ENCODE peak calls at places on chromosomes 1 and 21, in eight cellular contexts. Q is pancreas, A is gastrocnemius medialis, J is heart left ventricle, Z is Panc1, G is left lung, X is A549, B is mucosa of descending colon. K is an unnamed sample. For H3K4me1, the result is how much of the 10 kb centered on the place peaks cover.

GRCh38 chr1:25095635-25096200 is 136.6 kb downstream of the SYF2 start:
- ATAC-seq in Q (no peak), A (no peak), J (no peak), Z (no peak), G (no peak), X (no peak), B (peak), K (no peak)

GRCh38 chr1:47986741-47987140 is 10.4 kb downstream of the TRABD2B start:
- ATAC-seq in Q (peak), A (no peak), J (peak), Z (no peak), G (peak), X (no peak), B (peak), K (peak)

GRCh38 chr1:84434081-84434755 is 35.9 kb downstream of the DNASE2B start:
- ATAC-seq in Q (no peak), A (no peak), J (no peak), Z (peak), G (no peak), X (no peak), B (no peak), K (no peak)

GRCh38 chr1:109243860-109244552 is 5.3 kb upstream of the CELSR2 start:
- ATAC-seq in Q (no peak), A (peak), J (no peak), Z (no peak), G (no peak), X (no peak), B (no peak), K (no peak)

GRCh38 chr1:225886159-225887029 is 2.6 kb downstream of the LEFTY1 start:
- ATAC-seq in Q (no peak), A (no peak), J (no peak), Z (no peak), G (no peak), X (no peak), B (no peak), K (no peak)

GRCh38 chr1:119318466-119319309 is 49.9 kb upstream of the HAO2 start:
- ATAC-seq in Q (no peak), A (no peak), J (no peak), Z (no peak), G (no peak), X (no peak), B (no peak), K (no peak)

GRCh38 chr21:38037416-38037815 is 121.2 kb upstream of the KCNJ6 start:
- ATAC-seq in Q (no peak), A (no peak), J (no peak), Z (no peak), G (no peak), X (peak), B (no peak), K (no peak)

GRCh38 chr1:2284932-2285331 is 56.8 kb downstream of the SKI start:
- ATAC-seq in Q (no peak), A (peak), J (peak), Z (no peak), G (no peak), X (no peak), B (no peak), K (no peak)

GRCh38 chr1:110094931-110095654 is 17.1 kb upstream of the UBL4B start:
- ATAC-seq in Q (no peak), A (no peak), J (no peak), Z (no peak), G (no peak), X (no peak), B (no peak), K (no peak)

GRCh38 chr1:212514056-212514614 is 81.4 kb downstream of the NENF start:
- ATAC-seq in Q (peak), A (no peak), J (peak), Z (peak), G (peak), X (peak), B (peak), K (peak)

GRCh38 chr21:43603230-43603626 is 56.1 kb downstream of the HSF2BP start:
- ATAC-seq in Q (peak), A (peak), J (peak), Z (no peak), G (peak), X (peak), B (peak), K (peak)

GRCh38 chr1:174008261-174008660 is 13.9 kb downstream of the RC3H1 start:
- ATAC-seq in Q (no peak), A (peak), J (no peak), Z (no peak), G (no peak), X (no peak), B (no peak), K (no peak)

GRCh38 chr21:42518216-42518615 is 4.6 kb downstream of the SLC37A1 start:
- ATAC-seq in Q (no peak), A (peak), J (no peak), Z (peak), G (no peak), X (peak), B (peak), K (no peak)
- H3K4me1 ChIP-seq in Q (under half), A (under half), J (under half), Z (under half), G (under half), X (under half), B (under half), K (under half)

GRCh38 chr1:200775850-200776249 is 37.2 kb downstream of the CAMSAP2 start:
- ATAC-seq in Q (no peak), A (no peak), J (no peak), Z (no peak), G (no peak), X (no peak), B (no peak), K (peak)
- TF ChIP-seq CTCF in Q (no peak), A (no peak), J (no peak), Z (no peak), G (no peak), X (no peak), B (no peak), K (no peak)

DNA sequence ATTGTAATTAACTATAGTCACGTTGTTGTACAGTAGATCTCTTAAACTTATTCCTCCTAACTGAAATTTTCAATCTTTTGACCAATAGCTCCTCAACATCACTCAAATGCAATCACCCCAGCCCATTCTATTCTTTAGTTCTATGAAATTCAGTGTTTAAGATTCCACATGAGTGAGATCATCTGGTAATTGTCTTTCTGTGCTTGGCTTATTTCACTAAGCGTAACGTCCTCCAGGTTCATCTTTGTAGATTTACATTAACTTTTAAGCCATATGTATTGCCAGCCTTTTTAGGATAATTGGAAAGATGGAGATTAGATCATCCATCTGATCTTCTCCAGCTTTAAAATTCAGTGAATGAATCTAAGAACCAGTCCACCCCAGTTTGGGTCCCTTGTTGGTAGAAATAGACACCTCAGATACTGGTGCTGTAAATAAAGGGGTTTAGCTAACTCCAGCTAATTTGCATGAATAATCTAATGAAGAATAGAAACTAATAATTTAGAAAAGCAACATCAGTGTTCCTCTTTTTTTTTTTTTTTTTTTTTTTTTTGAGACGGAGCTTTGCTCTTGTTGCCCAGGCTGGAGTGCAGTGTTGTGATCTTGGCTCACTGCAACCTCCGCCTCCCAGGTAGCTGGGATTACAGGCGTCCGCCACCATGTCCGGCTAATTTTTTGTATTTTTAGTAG is 7.0 kb downstream of the S100A10 start:
- ATAC-seq in Q (no peak), A (no peak), J (no peak), Z (no peak), G (no peak), X (no peak), B (no peak), K (no peak)
- H3K4me1 ChIP-seq in Q (under half), A (under half), J (under half), Z (half or more), G (under half), X (half or more), B (half or more), K (half or more)

GRCh38 chr1:152654110-152654509 is 9.1 kb upstream of the LCE2D start:
- ATAC-seq in Q (peak), A (no peak), J (no peak), Z (peak), G (peak), X (peak), B (peak), K (no peak)
- TF ChIP-seq CTCF in Q (no peak), A (no peak), J (peak), Z (peak), G (peak), X (peak), B (peak), K (no peak)

GRCh38 chr1:42951588-42951987 is 7.1 kb downstream of the SLC2A1 start:
- ATAC-seq in Q (no peak), A (no peak), J (no peak), Z (no peak), G (no peak), X (no peak), B (no peak), K (no peak)

GRCh38 chr1:42949312-42950145 is 9.1 kb downstream of the SLC2A1 start:
- ATAC-seq in Q (no peak), A (no peak), J (no peak), Z (no peak), G (peak), X (no peak), B (peak), K (no peak)

GRCh38 chr1:42950146-42950480 is 8.6 kb downstream of the SLC2A1 start:
- ATAC-seq in Q (no peak), A (no peak), J (no peak), Z (no peak), G (no peak), X (no peak), B (no peak), K (no peak)

GRCh38 chr1:42953182-42954180 is 5.2 kb downstream of the SLC2A1 start:
- ATAC-seq in Q (no peak), A (no peak), J (no peak), Z (no peak), G (no peak), X (no peak), B (no peak), K (no peak)

DNA sequence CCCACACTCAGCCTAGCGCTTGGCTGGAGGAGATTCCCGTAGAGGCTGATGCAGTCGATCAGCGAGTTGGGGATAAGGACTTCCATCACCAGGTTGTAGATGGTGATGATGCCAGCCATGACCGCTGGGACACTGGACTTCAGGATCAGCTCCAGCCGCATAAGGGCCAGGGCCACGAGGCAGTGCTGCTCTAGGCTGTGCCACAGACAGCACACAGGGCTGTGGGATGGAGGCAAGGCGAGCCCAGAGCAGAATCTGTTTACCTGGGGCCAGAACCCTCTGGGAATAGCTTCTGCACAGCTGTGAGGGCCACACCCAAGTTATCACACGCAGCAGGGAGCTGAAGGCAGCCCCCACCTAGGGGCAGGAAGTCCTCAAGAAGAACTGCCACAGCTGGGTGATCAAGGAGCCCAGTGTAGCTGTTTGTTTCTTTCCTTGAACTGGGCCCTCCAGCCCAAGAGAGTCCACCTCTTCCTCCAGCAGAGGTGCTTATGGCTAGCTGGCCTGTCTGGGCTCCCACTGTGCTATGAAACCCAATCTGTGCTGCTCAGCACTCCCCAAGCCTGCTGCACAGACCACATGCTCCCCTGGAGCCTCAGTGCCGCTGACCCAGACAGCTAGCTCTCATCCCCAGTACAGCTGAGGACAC is 6.2 kb downstream of the SLC2A1 start:
- ATAC-seq in Q (no peak), A (no peak), J (no peak), Z (peak), G (no peak), X (peak), B (peak), K (no peak)
- H3K4me1 ChIP-seq in Q (under half), A (under half), J (under half), Z (under half), G (under half), X (half or more), B (under half), K (under half)

GRCh38 chr1:195105773-195106172 is 1502.5 kb downstream of the KCNT2 start:
- ATAC-seq in Q (no peak), A (no peak), J (no peak), Z (no peak), G (no peak), X (no peak), B (no peak), K (no peak)

GRCh38 chr1:195105281-195105680 is 1503.0 kb downstream of the KCNT2 start:
- ATAC-seq in Q (no peak), A (no peak), J (no peak), Z (no peak), G (no peak), X (no peak), B (no peak), K (no peak)
- TF ChIP-seq CTCF in Q (no peak), A (no peak), J (no peak), Z (no peak), G (no peak), X (no peak), B (no peak), K (no peak)

GRCh38 chr1:94079056-94079990 is 41.6 kb downstream of the ABCA4 start:
- ATAC-seq in Q (no peak), A (no peak), J (no peak), Z (no peak), G (peak), X (no peak), B (no peak), K (no peak)

GRCh38 chr1:94084085-94084484 is 36.9 kb downstream of the ABCA4 start:
- ATAC-seq in Q (no peak), A (no peak), J (no peak), Z (no peak), G (no peak), X (no peak), B (no peak), K (no peak)

GRCh38 chr1:94081566-94082344 is 39.2 kb downstream of the ABCA4 start:
- ATAC-seq in Q (no peak), A (peak), J (no peak), Z (no peak), G (no peak), X (peak), B (no peak), K (no peak)

GRCh38 chr1:94083653-94084052 is 37.3 kb downstream of the ABCA4 start:
- ATAC-seq in Q (no peak), A (no peak), J (no peak), Z (no peak), G (no peak), X (no peak), B (peak), K (no peak)

GRCh38 chr1:94079991-94080388 is 41.0 kb downstream of the ABCA4 start:
- ATAC-seq in Q (no peak), A (no peak), J (no peak), Z (no peak), G (no peak), X (no peak), B (no peak), K (no peak)
- H3K4me1 ChIP-seq in Q (under half), A (under half), J (under half), Z (under half), G (under half), X (under half), B (under half), K (under half)

GRCh38 chr1:230205719-230206198 is 138.7 kb downstream of the GALNT2 start:
- ATAC-seq in Q (peak), A (no peak), J (peak), Z (no peak), G (peak), X (no peak), B (peak), K (no peak)

GRCh38 chr1:230207598-230207997 is 140.6 kb downstream of the GALNT2 start:
- ATAC-seq in Q (no peak), A (no peak), J (no peak), Z (no peak), G (no peak), X (no peak), B (no peak), K (no peak)

GRCh38 chr1:230201445-230201844 is 134.4 kb downstream of the GALNT2 start:
- ATAC-seq in Q (peak), A (peak), J (no peak), Z (no peak), G (no peak), X (no peak), B (no peak), K (no peak)

GRCh38 chr1:230206976-230207375 is 139.9 kb downstream of the GALNT2 start:
- ATAC-seq in Q (no peak), A (no peak), J (no peak), Z (no peak), G (peak), X (no peak), B (no peak), K (no peak)

GRCh38 chr1:230204852-230205251 is 137.8 kb downstream of the GALNT2 start:
- ATAC-seq in Q (peak), A (peak), J (no peak), Z (no peak), G (peak), X (no peak), B (peak), K (no peak)
- TF ChIP-seq CTCF in Q (no peak), A (no peak), J (no peak), Z (no peak), G (no peak), X (no peak), B (no peak), K (no peak)

GRCh38 chr1:245915851-245916250 is 591.2 kb downstream of the SMYD3 start:
- ATAC-seq in Q (no peak), A (no peak), J (no peak), Z (no peak), G (no peak), X (no peak), B (no peak), K (no peak)

GRCh38 chr1:245917403-245917802 is 589.7 kb downstream of the SMYD3 start:
- ATAC-seq in Q (no peak), A (no peak), J (no peak), Z (no peak), G (no peak), X (no peak), B (no peak), K (no peak)

DNA sequence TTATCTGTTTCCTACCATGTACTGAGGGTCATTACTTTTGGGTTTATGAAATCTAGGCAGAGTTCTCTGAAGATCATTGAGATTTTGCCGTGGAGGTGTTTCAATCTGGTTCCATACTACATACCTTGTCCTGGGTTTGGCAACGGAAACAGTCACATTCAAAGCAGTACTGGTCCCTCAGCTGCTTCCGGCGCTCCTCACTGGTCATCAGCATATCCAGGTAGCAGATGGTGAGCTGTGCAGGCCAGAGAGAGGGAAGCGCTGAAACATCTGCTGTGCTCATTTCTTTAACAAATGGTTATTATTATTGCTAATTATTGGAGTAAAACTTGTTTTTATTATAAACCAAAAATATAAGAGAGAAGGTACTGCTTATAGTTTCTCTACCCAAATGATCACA is 591.7 kb downstream of the SMYD3 start:
- ATAC-seq in Q (no peak), A (no peak), J (no peak), Z (no peak), G (no peak), X (no peak), B (no peak), K (no peak)
- H3K4me1 ChIP-seq in Q (under half), A (under half), J (under half), Z (under half), G (under half), X (under half), B (under half), K (under half)

DNA sequence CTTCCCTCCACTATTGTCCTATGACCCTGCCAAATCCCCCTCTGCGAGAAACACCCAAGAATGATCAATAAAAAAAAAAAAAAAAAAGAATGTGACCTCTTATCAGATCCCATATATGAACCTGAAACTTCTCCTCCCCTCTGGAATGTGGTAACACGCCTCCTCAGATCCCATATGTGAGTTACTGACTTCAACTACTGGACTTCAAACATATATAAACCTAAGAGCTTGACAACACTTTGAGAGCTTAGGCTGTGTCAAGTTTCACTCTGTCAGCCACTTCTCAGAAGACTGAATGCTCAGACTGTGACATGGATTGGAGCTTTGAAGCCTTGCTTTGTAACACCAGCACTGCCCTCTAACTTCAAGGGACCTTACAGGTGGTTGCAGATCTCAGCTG is 148.4 kb downstream of the COP1 start:
- ATAC-seq in Q (no peak), A (peak), J (no peak), Z (no peak), G (peak), X (no peak), B (no peak), K (no peak)
- TF ChIP-seq CTCF in Q (no peak), A (no peak), J (no peak), Z (no peak), G (no peak), X (no peak), B (no peak), K (no peak)

K was measured in gastroesophageal sphincter.